ENCODE peak calls at places on chromosome 11, in eight cellular contexts. U is CD4-positive, alpha-beta T cell; Q is Calu3; Y is HFFc6; F is stimulated activated CD8-positive, alpha-beta memory T cell treated with anti-CD3 and anti-CD28 coated beads, Interleukin-12 subunit alpha, Interleukin-12 subunit beta, amount 100 ng/mL, for 1 hour; W is non-pigmented ciliary epithelial cell; S is fibroblast of pulmonary artery; H is central memory CD4-positive, alpha-beta T cell. L is an unnamed sample.

GRCh38 chr11:35260342-35260985 is 121.5 kb downstream of the CD44 start:
- DNase-seq in U (no peak), Q (no peak), Y (peak; percentile 93), F (no peak), W (peak; percentile 63), S (peak; percentile 68), H (no peak), L (no peak)

GRCh38 chr11:57476223-57476882 is 16.0 kb downstream of the RTN4RL2 start:
- DNase-seq in U (no peak), Q (no peak), Y (no peak), F (no peak), W (no peak), S (no peak), H (peak; percentile 9), L (peak; percentile 72)

GRCh38 chr11:18700375-18700774 is 1.8 kb downstream of the TMEM86A start:
- DNase-seq in U (no peak), Q (peak; percentile 51), Y (no peak), F (no peak), W (no peak), S (no peak), H (no peak), L (no peak)

GRCh38 chr11:76131585-76131984 is 74.7 kb downstream of the WNT11 start:
- DNase-seq in U (no peak), Q (no peak), Y (no peak), F (no peak), W (no peak), S (no peak), H (no peak), L (no peak)

GRCh38 chr11:76770642-76771445 is 12.3 kb upstream of the TSKU start:
- DNase-seq in U (no peak), Q (peak; percentile 53), Y (peak; percentile 94), F (no peak), W (peak; percentile 94), S (peak; percentile 79), H (no peak), L (no peak)

GRCh38 chr11:5968394-5968793 is at the start of gene OR56A5:
- DNase-seq in U (no peak), Q (no peak), Y (no peak), F (no peak), W (no peak), S (no peak), H (no peak), L (no peak)

GRCh38 chr11:6096417-6096816 is 11.1 kb upstream of the OR56B4 start:
- DNase-seq in U (no peak), Q (no peak), Y (no peak), F (no peak), W (no peak), S (peak; percentile 21), H (no peak), L (no peak)

GRCh38 chr11:113447621-113448310 is 27.4 kb downstream of the DRD2 start:
- DNase-seq in U (no peak), Q (no peak), Y (peak; percentile 25), F (no peak), W (peak; percentile 51), S (peak; percentile 71), H (no peak), L (no peak)

GRCh38 chr11:27545946-27546345 is 39.4 kb upstream of the LIN7C start:
- DNase-seq in U (no peak), Q (no peak), Y (no peak), F (no peak), W (no peak), S (no peak), H (no peak), L (no peak)

GRCh38 chr11:55895216-55895615 is 12.1 kb downstream of the TRIM51 start:
- DNase-seq in U (no peak), Q (no peak), Y (no peak), F (no peak), W (no peak), S (no peak), H (no peak), L (no peak)

GRCh38 chr11:16846305-16846704 is 107.9 kb downstream of the C11orf58 start:
- DNase-seq in U (no peak), Q (no peak), Y (no peak), F (no peak), W (no peak), S (peak; percentile 7), H (no peak), L (no peak)

GRCh38 chr11:120208012-120208441 is 2.8 kb upstream of the OAF start:
- DNase-seq in U (no peak), Q (no peak), Y (no peak), F (no peak), W (no peak), S (peak; percentile 54), H (no peak), L (no peak)

GRCh38 chr11:8273281-8273680 is 9.6 kb upstream of the LMO1 start:
- DNase-seq in U (no peak), Q (no peak), Y (no peak), F (no peak), W (no peak), S (peak; percentile 36), H (no peak), L (no peak)

GRCh38 chr11:127195791-127196190 is 195.2 kb upstream of the KIRREL3 start:
- DNase-seq in U (no peak), Q (no peak), Y (no peak), F (no peak), W (no peak), S (no peak), H (no peak), L (no peak)

GRCh38 chr11:125078016-125078415 is 14.9 kb downstream of the SLC37A2 start:
- DNase-seq in U (no peak), Q (no peak), Y (no peak), F (no peak), W (no peak), S (no peak), H (no peak), L (no peak)

GRCh38 chr11:94760296-94760695 is 7.9 kb upstream of the AMOTL1 start:
- DNase-seq in U (no peak), Q (no peak), Y (no peak), F (no peak), W (no peak), S (no peak), H (no peak), L (no peak)

GRCh38 chr11:71227058-71227659 is 25.2 kb downstream of the SHANK2 start:
- DNase-seq in U (no peak), Q (no peak), Y (no peak), F (no peak), W (no peak), S (no peak), H (no peak), L (no peak)

GRCh38 chr11:67373916-67374570 is 645 bp upstream of the CLCF1 start:
- DNase-seq in U (peak; percentile 44), Q (peak; percentile 96), Y (peak; percentile 98), F (peak; percentile 27), W (peak; percentile 77), S (peak; percentile 95), H (peak; percentile 29), L (no peak)

GRCh38 chr11:5596611-5597201 is at the start of gene TRIM6:
- DNase-seq in U (no peak), Q (peak; percentile 36), Y (peak; percentile 40), F (no peak), W (no peak), S (peak; percentile 53), H (no peak), L (no peak)

GRCh38 chr11:112162761-112163669 is 879 bp downstream of the IL18 start:
- DNase-seq in U (no peak), Q (no peak), Y (peak; percentile 53), F (no peak), W (no peak), S (no peak), H (no peak), L (no peak)

GRCh38 chr11:8060801-8061554 is 20.0 kb upstream of the TUB start:
- DNase-seq in U (no peak), Q (no peak), Y (peak; percentile 60), F (no peak), W (peak; percentile 34), S (peak; percentile 15), H (no peak), L (no peak)

GRCh38 chr11:16606784-16607674 is 131.4 kb upstream of the C11orf58 start:
- DNase-seq in U (no peak), Q (peak; percentile 62), Y (no peak), F (no peak), W (no peak), S (no peak), H (no peak), L (peak; percentile 74)

GRCh38 chr11:762421-763072 is 14.7 kb downstream of the GATD1 start:
- DNase-seq in U (no peak), Q (peak; percentile 77), Y (peak; percentile 94), F (no peak), W (no peak), S (peak; percentile 66), H (no peak), L (no peak)

GRCh38 chr11:35214792-35215193 is 75.8 kb downstream of the CD44 start:
- DNase-seq in U (no peak), Q (peak; percentile 19), Y (peak; percentile 91), F (no peak), W (peak; percentile 98), S (peak; percentile 85), H (no peak), L (no peak)

GRCh38 chr11:48002565-48002964 is 22.2 kb downstream of the PTPRJ start:
- DNase-seq in U (no peak), Q (no peak), Y (no peak), F (no peak), W (no peak), S (no peak), H (no peak), L (no peak)

GRCh38 chr11:66891849-66892660 is 35.2 kb downstream of the LRFN4 start:
- DNase-seq in U (no peak), Q (peak; percentile 80), Y (peak; percentile 97), F (no peak), W (peak; percentile 79), S (peak; percentile 90), H (no peak), L (no peak)

GRCh38 chr11:78659326-78660319 is 85.0 kb upstream of the NARS2 start:
- DNase-seq in U (no peak), Q (no peak), Y (no peak), F (no peak), W (no peak), S (no peak), H (no peak), L (no peak)

GRCh38 chr11:84812351-84813083 is 814.6 kb downstream of the DLG2 start:
- DNase-seq in U (no peak), Q (no peak), Y (no peak), F (no peak), W (no peak), S (no peak), H (no peak), L (no peak)

GRCh38 chr11:59615132-59615636 is 390 bp downstream of the OSBP start:
- DNase-seq in U (peak; percentile 62), Q (peak; percentile 63), Y (no peak), F (peak; percentile 36), W (no peak), S (no peak), H (peak; percentile 71), L (peak; percentile 70)

GRCh38 chr11:59200421-59200746 is 12.3 kb downstream of the MPEG1 start:
- DNase-seq in U (no peak), Q (no peak), Y (no peak), F (no peak), W (no peak), S (no peak), H (no peak), L (no peak)

GRCh38 chr11:71207996-71208774 is 44.2 kb downstream of the SHANK2 start:
- DNase-seq in U (no peak), Q (no peak), Y (no peak), F (no peak), W (no peak), S (no peak), H (no peak), L (no peak)

GRCh38 chr11:128187829-128188228 is 399.5 kb downstream of the ETS1 start:
- DNase-seq in U (no peak), Q (no peak), Y (no peak), F (no peak), W (no peak), S (no peak), H (no peak), L (no peak)